ENCODE peak calls at places on chromosomes 5 and 9, in eight cellular contexts. R, L, T, P, A, B, Y and O are unnamed samples. For H3K4me1, the result is how much of the 10 kb centered on the place peaks cover.

GRCh38 chr5:51279983-51280382 is 103.3 kb upstream of the ISL1 start:
- DNase-seq in R (no peak), L (peak), T (no peak), P (peak), A (no peak), B (no peak), Y (no peak), O (peak)

GRCh38 chr5:9047932-9048331 is 497.9 kb downstream of the SEMA5A start:
- DNase-seq in R (no peak), L (no peak), T (no peak), P (no peak), A (no peak), B (no peak), Y (no peak), O (no peak)

GRCh38 chr9:111301195-111301594 is 28.8 kb downstream of the OR2K2 start:
- DNase-seq in R (peak), L (no peak), T (peak), P (peak), A (no peak), B (no peak), Y (peak), O (no peak)

GRCh38 chr9:127318651-127319167 is 54.1 kb downstream of the GARNL3 start:
- DNase-seq in R (peak), L (no peak), T (peak), P (peak), A (no peak), B (no peak), Y (no peak), O (no peak)

GRCh38 chr5:73229271-73229670 is 56.3 kb downstream of the TMEM174 start:
- DNase-seq in R (peak), L (no peak), T (peak), P (no peak), A (no peak), B (no peak), Y (peak), O (no peak)

GRCh38 chr9:4430492-4431261 is 59.6 kb upstream of the SLC1A1 start:
- DNase-seq in R (no peak), L (no peak), T (no peak), P (peak), A (no peak), B (no peak), Y (no peak), O (no peak)

GRCh38 chr9:83199240-83199639 is 136.3 kb upstream of the RASEF start:
- DNase-seq in R (peak), L (peak), T (peak), P (peak), A (no peak), B (peak), Y (peak), O (peak)

GRCh38 chr5:88727705-88728313 is 155.2 kb downstream of the MEF2C start:
- DNase-seq in R (peak), L (peak), T (no peak), P (peak), A (no peak), B (no peak), Y (peak), O (no peak)

GRCh38 chr5:115842089-115842881 is 550 bp downstream of the AP3S1 start:
- DNase-seq in R (no peak), L (peak), T (peak), P (peak), A (no peak), B (no peak), Y (peak), O (peak)

GRCh38 chr9:110767559-110768063 is 99.0 kb downstream of the MUSK start:
- DNase-seq in R (peak), L (no peak), T (no peak), P (no peak), A (no peak), B (peak), Y (no peak), O (peak)

GRCh38 chr5:9513825-9514224 is 32.0 kb downstream of the SEMA5A start:
- DNase-seq in R (peak), L (peak), T (no peak), P (peak), A (no peak), B (no peak), Y (peak), O (peak)

GRCh38 chr5:11524188-11524587 is 380.1 kb downstream of the CTNND2 start:
- DNase-seq in R (no peak), L (peak), T (no peak), P (no peak), A (no peak), B (no peak), Y (no peak), O (no peak)

GRCh38 chr5:159331099-159331973 is 1.0 kb upstream of the IL12B start:
- DNase-seq in R (peak), L (peak), T (no peak), P (peak), A (peak), B (peak), Y (peak), O (peak)

GRCh38 chr5:147216552-147217154 is 18.2 kb upstream of the STK32A start:
- DNase-seq in R (no peak), L (peak), T (no peak), P (peak), A (no peak), B (no peak), Y (peak), O (no peak)

GRCh38 chr5:42547146-42547545 is 123.9 kb downstream of the GHR start:
- DNase-seq in R (peak), L (no peak), T (peak), P (peak), A (no peak), B (no peak), Y (peak), O (no peak)

GRCh38 chr5:38853753-38854470 is 8.1 kb downstream of the OSMR start:
- DNase-seq in R (peak), L (peak), T (peak), P (peak), A (no peak), B (no peak), Y (peak), O (no peak)

GRCh38 chr5:169181785-169182184 is 119.2 kb downstream of the SLIT3 start:
- DNase-seq in R (no peak), L (no peak), T (peak), P (no peak), A (no peak), B (no peak), Y (peak), O (no peak)
- H3K4me1 ChIP-seq in R (under half), L (under half), T (under half), P (under half), A (under half), B (under half), Y (under half), O (under half)

GRCh38 chr5:98775962-98776687 is 2.7 kb downstream of the RGMB start:
- DNase-seq in R (peak), L (no peak), T (peak), P (peak), A (no peak), B (no peak), Y (peak), O (no peak)
- H3K4me3 ChIP-seq in R (peak), L (peak), T (peak), P (no peak), A (peak), B (no peak), Y (peak), O (no peak)

GRCh38 chr9:38024036-38024681 is 44.9 kb downstream of the SHB start:
- DNase-seq in R (peak), L (peak), T (peak), P (peak), A (peak), B (peak), Y (no peak), O (no peak)
- H3K4me1 ChIP-seq in R (half or more), L (half or more), T (half or more), P (half or more), A (half or more), B (under half), Y (half or more), O (under half)

GRCh38 chr5:126868338-126868737 is 91.4 kb downstream of the LMNB1 start:
- DNase-seq in R (no peak), L (no peak), T (no peak), P (no peak), A (no peak), B (no peak), Y (no peak), O (no peak)
- H3K4me3 ChIP-seq in R (no peak), L (no peak), T (no peak), P (no peak), A (no peak), B (no peak), Y (no peak), O (no peak)

GRCh38 chr9:91196103-91196761 is 165.5 kb downstream of the AUH start:
- DNase-seq in R (no peak), L (no peak), T (no peak), P (no peak), A (no peak), B (no peak), Y (no peak), O (no peak)
- H3K4me1 ChIP-seq in R (under half), L (under half), T (under half), P (under half), A (under half), B (under half), Y (under half), O (under half)